ENCODE peak calls at places on chromosomes 12 and 14, in four cellular contexts. H, B, A and L are unnamed samples.
A peak's percentile ranks its signal among the peaks of the same experiment; 100 is the strongest.

GRCh38 chr14:64799555-64799954 is 80.2 kb downstream of the SPTB start:
- DNase-seq in A (no peak), B (no peak), H (no peak), L (no peak)

GRCh38 chr12:86712425-86712843 is 456.2 kb upstream of the MGAT4C start:
- DNase-seq in B (no peak), H (peak; percentile 96), A (peak; percentile 85), L (peak; percentile 96)

GRCh38 chr12:88334271-88334670 is 192.2 kb downstream of the TMTC3 start:
- DNase-seq in B (no peak), H (no peak), A (no peak), L (peak; percentile 90)

GRCh38 chr12:53063708-53064612 is 14.1 kb downstream of the TNS2 start:
- DNase-seq in B (peak; percentile 67), H (no peak), A (no peak), L (peak; percentile 91)

GRCh38 chr12:49671051-49671765 is 36.0 kb downstream of the FMNL3 start:
- DNase-seq in H (no peak), B (no peak), A (no peak), L (no peak)

GRCh38 chr14:24296341-24297157 is 3.0 kb downstream of the DHRS1 start:
- DNase-seq in A (peak; percentile 68), B (peak; percentile 65), H (peak; percentile 51), L (peak; percentile 86)

GRCh38 chr14:75884198-75884611 is 97.6 kb downstream of the TGFB3 start:
- DNase-seq in H (no peak), B (no peak), A (no peak), L (peak; percentile 76)

GRCh38 chr12:57837779-57838562 is 8.6 kb downstream of the CTDSP2 start:
- DNase-seq in H (peak; percentile 80), A (no peak), B (no peak), L (peak; percentile 56)

GRCh38 chr12:96237465-96238077 is 43.4 kb downstream of the ELK3 start:
- DNase-seq in A (peak; percentile 84), B (no peak), H (peak; percentile 89), L (peak; percentile 91)

GRCh38 chr12:533718-534117 is 74.0 kb downstream of the B4GALNT3 start:
- DNase-seq in A (no peak), H (no peak), B (no peak), L (no peak)